ENCODE peak calls at places on chromosomes 4 and X, in seven cellular contexts. U is transverse colon, H is sigmoid colon, X is spleen, T is GM12878, G is endothelial cell of umbilical vein, K is HCT116. V is an unnamed sample.

GRCh38 chr4:53196195-53196641 is 169.6 kb downstream of the SCFD2 start:
- DNase-seq in H (no peak), U (no peak), X (no peak), G (peak; percentile 53), K (no peak), T (no peak), V (no peak)

GRCh38 chr4:24560770-24561415 is 23.5 kb downstream of the DHX15 start:
- DNase-seq in H (no peak), T (no peak), G (peak; percentile 24), U (no peak), K (no peak), X (no peak), V (no peak)

GRCh38 chrX:15127010-15127409 is 142.9 kb downstream of the ASB9 start:
- DNase-seq in U (no peak), G (no peak), H (no peak), X (no peak), K (no peak), T (no peak), V (no peak)

GRCh38 chrX:41145920-41146608 is 60.8 kb downstream of the USP9X start:
- DNase-seq in X (no peak), G (peak; percentile 69), U (no peak), K (peak; percentile 19), T (no peak), H (no peak), V (no peak)

GRCh38 chr4:106585920-106586349 is 217.4 kb upstream of the GIMD1 start:
- DNase-seq in H (no peak), G (peak; percentile 38), T (no peak), K (no peak), U (no peak), X (no peak), V (no peak)

GRCh38 chr4:121784975-121785374 is 16.1 kb upstream of the EXOSC9 start:
- DNase-seq in X (no peak), U (no peak), K (no peak), T (no peak), G (peak; percentile 59), H (peak; percentile 67), V (no peak)

GRCh38 chr4:38179690-38180299 is 219.6 kb downstream of the PTTG2 start:
- DNase-seq in T (peak; percentile 56), X (peak; percentile 86), H (peak; percentile 87), G (peak; percentile 77), K (no peak), U (peak; percentile 88), V (no peak)

GRCh38 chr4:147056951-147057630 is 111.4 kb upstream of the TTC29 start:
- DNase-seq in H (no peak), X (no peak), U (no peak), K (no peak), G (peak; percentile 45), T (no peak), V (no peak)

GRCh38 chrX:96407501-96407900 is 277.1 kb upstream of the DIAPH2 start:
- DNase-seq in H (no peak), T (no peak), X (no peak), U (no peak), K (no peak), G (peak; percentile 65), V (no peak)

DNA sequence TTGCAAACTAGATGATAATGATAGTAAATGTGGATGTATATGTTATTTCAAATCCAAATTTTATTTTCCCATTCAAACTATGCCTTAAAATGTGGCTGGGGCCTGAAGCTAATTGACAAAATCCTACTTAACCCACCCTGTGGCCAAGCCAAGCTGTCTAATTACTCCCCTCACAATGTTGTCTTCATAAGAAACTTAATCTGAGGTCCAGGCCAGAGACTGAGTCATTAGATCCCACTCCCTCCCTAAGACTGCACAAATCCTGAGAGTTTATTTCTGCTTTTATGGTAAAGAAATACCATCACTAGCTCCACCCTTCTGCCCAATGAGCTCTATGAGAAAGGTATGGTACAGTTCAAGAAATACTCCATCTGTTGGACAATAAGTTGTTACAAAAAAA is 16.5 kb downstream of the SMPX start:
- DNase-seq in T (no peak), K (no peak), U (no peak), X (no peak), H (no peak), G (no peak), V (no peak)
- H3K4me1 ChIP-seq in T (no peaks in the 10 kb centered on the region), K (no peaks in the 10 kb centered on the region), U (no peaks in the 10 kb centered on the region), X (no peaks in the 10 kb centered on the region), H (peaks cover 5% of the 10 kb centered on the region), G (no peaks in the 10 kb centered on the region), V (no peaks in the 10 kb centered on the region)

GRCh38 chrX:66602381-66602938 is 36.4 kb downstream of the EDA2R start:
- DNase-seq in G (no peak), H (no peak), K (no peak), U (no peak), X (no peak), T (no peak), V (no peak)

GRCh38 chrX:66601522-66601921 is 37.4 kb downstream of the EDA2R start:
- DNase-seq in U (no peak), H (no peak), K (no peak), X (no peak), T (no peak), G (no peak), V (no peak)
- TF ChIP-seq POLR2AphosphoS5 in U (no peak), H (no peak), K (no peak), X (no peak), T (no peak), G (no peak), V (no peak)

DNA sequence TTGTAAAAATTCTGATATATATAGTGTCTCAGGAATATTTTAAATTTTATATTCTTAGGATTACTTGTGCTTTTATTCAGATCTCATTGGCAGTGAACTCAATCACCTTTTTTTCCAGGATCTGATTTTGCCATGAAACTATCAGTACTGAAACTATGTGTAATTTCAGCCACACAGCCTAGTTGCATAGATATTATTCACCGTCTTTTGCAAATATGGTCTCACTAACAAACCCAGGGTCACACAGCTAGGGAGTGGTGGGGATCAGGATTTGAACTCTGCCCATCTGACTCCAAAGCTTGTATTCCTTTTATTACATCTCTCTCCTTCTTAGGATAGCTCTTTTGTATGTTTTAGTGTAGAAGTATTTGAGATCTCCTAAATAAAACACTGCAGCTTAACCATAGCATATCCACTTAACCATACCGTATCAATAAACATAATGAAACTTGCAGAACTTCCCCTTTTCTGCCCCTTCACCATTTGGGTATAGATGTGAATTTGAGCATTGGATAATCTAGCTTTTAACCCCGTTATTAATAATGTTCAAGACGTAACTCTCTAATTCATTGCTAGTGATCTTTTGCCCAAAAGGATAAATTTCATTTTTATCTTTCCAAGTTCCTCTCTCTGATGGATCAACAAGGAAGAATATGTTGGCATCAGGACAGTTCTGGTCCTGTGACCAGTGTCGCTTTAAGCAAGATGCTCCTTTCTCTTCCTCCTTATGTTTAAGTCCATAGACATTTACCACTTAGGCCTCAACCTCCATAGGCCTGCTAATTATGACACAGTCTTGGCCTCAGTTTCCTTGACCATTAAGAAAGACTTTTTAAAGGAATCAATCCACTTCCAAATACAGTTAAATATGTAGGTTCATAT is 74.6 kb downstream of the RAPGEF2 start:
- DNase-seq in X (no peak), K (no peak), G (no peak), H (no peak), T (no peak), U (no peak), V (no peak)
- H3K4me1 ChIP-seq in X (peaks cover 79% of the 10 kb centered on the region), K (peaks cover 11% of the 10 kb centered on the region), G (peaks cover 35% of the 10 kb centered on the region), H (peaks cover 68% of the 10 kb centered on the region), T (peaks cover 44% of the 10 kb centered on the region), U (peaks cover 66% of the 10 kb centered on the region), V (peaks cover 3% of the 10 kb centered on the region)

GRCh38 chr4:153465922-153466636 is at the start of gene TMEM131L:
- DNase-seq in T (no peak), X (peak; percentile 95), K (peak; percentile 21), U (peak; percentile 72), H (peak; percentile 83), G (peak; percentile 68), V (no peak)

GRCh38 chr4:153465145-153465544 is 1.0 kb upstream of the TMEM131L start:
- DNase-seq in G (no peak), K (no peak), H (no peak), T (no peak), X (no peak), U (no peak), V (no peak)

GRCh38 chr4:153464068-153464467 is 2.1 kb upstream of the TMEM131L start:
- DNase-seq in X (no peak), T (no peak), K (no peak), G (peak; percentile 21), U (no peak), H (no peak), V (no peak)

GRCh38 chr4:153466637-153467153 is 535 bp downstream of the TMEM131L start:
- DNase-seq in X (peak; percentile 89), G (no peak), H (no peak), T (no peak), U (no peak), K (no peak), V (no peak)

GRCh38 chr4:153465583-153465921 is 608 bp upstream of the TMEM131L start:
- DNase-seq in T (no peak), G (peak; percentile 57), K (peak; percentile 16), X (peak; percentile 90), U (peak; percentile 58), H (peak; percentile 75), V (no peak)
- TF ChIP-seq POLR2AphosphoS5 in T (no peak), G (no peak), K (no peak), X (peak; percentile 49), U (no peak), H (no peak), V (no peak)

DNA sequence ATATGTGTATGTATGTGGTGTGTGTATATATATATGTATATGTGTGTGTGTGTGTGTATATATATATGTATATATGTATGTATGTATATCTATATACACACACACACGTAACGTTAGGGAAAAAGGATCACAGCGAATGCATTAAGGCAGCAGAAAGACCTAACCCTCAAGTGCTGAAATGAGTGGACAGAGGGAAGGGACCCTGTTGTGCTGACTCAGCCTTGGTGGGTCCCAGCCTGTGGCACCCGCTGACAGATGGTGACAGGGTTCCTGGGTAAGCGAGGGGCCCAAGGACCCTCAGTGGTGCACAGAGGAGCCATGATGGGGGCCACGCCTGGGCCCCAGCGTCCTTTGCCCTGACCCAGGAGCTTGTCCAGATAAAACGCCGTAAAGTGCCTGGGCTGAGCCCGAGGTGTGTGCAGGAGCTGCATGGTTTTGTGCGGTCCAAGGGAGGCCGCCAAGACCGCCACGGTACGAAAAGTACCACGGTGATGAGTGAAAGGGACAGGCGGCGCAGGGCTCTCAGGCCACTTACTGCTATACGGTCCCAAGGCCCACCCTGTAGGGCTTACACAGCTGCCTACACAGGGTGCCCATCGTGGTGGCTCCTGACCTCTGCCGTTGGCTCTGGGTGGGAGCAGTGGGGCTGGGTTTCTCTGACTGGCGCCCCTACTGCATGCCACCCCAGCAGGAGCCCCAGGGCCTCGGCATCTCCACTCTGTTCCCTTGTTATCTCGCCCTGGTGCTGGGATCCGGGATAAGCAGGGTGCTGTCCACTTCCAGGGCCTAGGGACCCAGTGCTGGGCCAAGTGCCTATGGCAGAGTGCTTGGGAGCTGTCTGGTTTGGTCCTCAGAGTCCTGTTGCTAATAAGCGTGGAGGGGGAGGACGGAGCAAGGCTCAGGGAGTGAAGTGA is 10.0 kb downstream of the SH3BP2 start:
- DNase-seq in U (peak; percentile 7), H (peak; percentile 54), K (no peak), X (peak; percentile 75), T (no peak), G (no peak), V (no peak)
- H3K4me1 ChIP-seq in U (peaks cover 95% of the 10 kb centered on the region), H (peaks cover 77% of the 10 kb centered on the region), K (peaks cover 31% of the 10 kb centered on the region), X (peaks cover 100% of the 10 kb centered on the region), T (peaks cover 65% of the 10 kb centered on the region), G (peaks cover 55% of the 10 kb centered on the region), V (peaks cover 56% of the 10 kb centered on the region)

GRCh38 chrX:3256868-3257267 is 89.6 kb downstream of the MXRA5 start:
- DNase-seq in K (no peak), G (no peak), H (no peak), T (no peak), X (no peak), U (no peak), V (no peak)
- TF ChIP-seq POLR2AphosphoS5 in K (no peak), G (no peak), H (no peak), T (no peak), X (no peak), U (no peak), V (no peak)

V was measured in Panc1.